ENCODE peak calls at places on chromosomes 2 and 18, in five cellular contexts. O is H1, P is neuronal stem cell, N is IMR-90, E is mesenchymal stem cell. H is an unnamed sample.

GRCh38 chr2:200367155-200367554 is 60.7 kb downstream of the SPATS2L start:
- DNase-seq in O (no peak), P (no peak), N (no peak), E (peak), H (no peak)

GRCh38 chr2:58560531-58560930 is 319.4 kb upstream of the FANCL start:
- DNase-seq in O (no peak), P (no peak), N (no peak), E (no peak), H (no peak)

GRCh38 chr2:120750488-120751210 is 15.0 kb downstream of the GLI2 start:
- DNase-seq in O (peak), P (no peak), N (peak), E (peak), H (no peak)

GRCh38 chr2:78646533-78646932 is 379.0 kb upstream of the REG3G start:
- DNase-seq in O (no peak), P (no peak), N (no peak), E (no peak), H (no peak)

GRCh38 chr2:229714080-229714735 is at the start of gene DNER:
- DNase-seq in O (no peak), P (peak), N (no peak), E (no peak), H (peak)

GRCh38 chr2:98394595-98395153 is 48.4 kb downstream of the CNGA3 start:
- DNase-seq in O (no peak), P (no peak), N (peak), E (no peak), H (no peak)

GRCh38 chr2:88669371-88670214 is 21.9 kb upstream of the RPIA start:
- DNase-seq in O (no peak), P (no peak), N (peak), E (peak), H (peak)

GRCh38 chr2:66686768-66687167 is 251.8 kb downstream of the MEIS1 start:
- DNase-seq in O (no peak), P (no peak), N (peak), E (peak), H (no peak)

GRCh38 chr2:138829326-138829725 is 49.1 kb upstream of the NXPH2 start:
- DNase-seq in O (peak), P (peak), N (peak), E (peak), H (peak)

GRCh38 chr2:196987654-196988364 is 61.3 kb upstream of the PGAP1 start:
- DNase-seq in O (no peak), P (no peak), N (peak), E (peak), H (peak)

GRCh38 chr2:237693281-237694039 is 66.1 kb downstream of the LRRFIP1 start:
- DNase-seq in O (no peak), P (no peak), N (peak), E (peak), H (no peak)

GRCh38 chr2:21175895-21176646 is 52.3 kb downstream of the TDRD15 start:
- DNase-seq in O (no peak), P (no peak), N (peak), E (peak), H (no peak)

GRCh38 chr2:128326296-128326790 is 7.7 kb upstream of the HS6ST1 start:
- DNase-seq in O (no peak), P (no peak), N (no peak), E (no peak), H (peak)

GRCh38 chr2:149055751-149056150 is 17.3 kb downstream of the LYPD6B start:
- DNase-seq in O (no peak), P (no peak), N (no peak), E (no peak), H (no peak)

GRCh38 chr2:217000406-217000805 is 140.5 kb upstream of the TNP1 start:
- DNase-seq in O (no peak), P (no peak), N (no peak), E (no peak), H (no peak)

GRCh38 chr18:32742620-32743019 is 30.2 kb downstream of the KLHL14 start:
- DNase-seq in O (no peak), P (no peak), N (no peak), E (no peak), H (no peak)

GRCh38 chr2:73859721-73860586 is 31.2 kb downstream of the STAMBP start:
- DNase-seq in O (no peak), P (no peak), N (peak), E (peak), H (peak)

GRCh38 chr2:230627806-230628724 is 84.6 kb upstream of the CAB39 start:
- DNase-seq in O (no peak), P (no peak), N (peak), E (no peak), H (no peak)

GRCh38 chr2:216348909-216349308 is 23.4 kb downstream of the MARCHF4 start:
- DNase-seq in O (no peak), P (no peak), N (peak), E (peak), H (peak)

GRCh38 chr2:98743835-98744234 is 12.9 kb upstream of the MGAT4A start:
- DNase-seq in O (no peak), P (no peak), N (no peak), E (no peak), H (no peak)

GRCh38 chr18:27887711-27888495 is 289.0 kb downstream of the CDH2 start:
- DNase-seq in O (no peak), P (no peak), N (peak), E (peak), H (no peak)

GRCh38 chr2:45938649-45939511 is 287.4 kb downstream of the PRKCE start:
- DNase-seq in O (no peak), P (no peak), N (peak), E (peak), H (peak)

GRCh38 chr2:75428627-75429026 is 132.1 kb downstream of the EVA1A start:
- DNase-seq in O (no peak), P (no peak), N (no peak), E (no peak), H (peak)

GRCh38 chr2:231900486-231900942 is 25.7 kb downstream of the NPPC start:
- DNase-seq in O (peak), P (peak), N (peak), E (peak), H (peak)

GRCh38 chr2:20430461-20431302 is 16.2 kb upstream of the RHOB start:
- DNase-seq in O (no peak), P (no peak), N (peak), E (peak), H (no peak)

GRCh38 chr18:46397174-46397573 is 259.8 kb downstream of the LOXHD1 start:
- DNase-seq in O (no peak), P (no peak), N (no peak), E (no peak), H (no peak)

GRCh38 chr2:179240481-179241451 is 23.9 kb downstream of the SESTD1 start:
- DNase-seq in O (no peak), P (no peak), N (no peak), E (no peak), H (no peak)

GRCh38 chr2:143030127-143030526 is 99.1 kb upstream of the ARHGAP15 start:
- DNase-seq in O (no peak), P (no peak), N (peak), E (peak), H (no peak)

GRCh38 chr2:122145805-122146204 is 390.4 kb downstream of the TSN start:
- DNase-seq in O (no peak), P (no peak), N (no peak), E (no peak), H (no peak)

GRCh38 chr2:46364797-46365457 is 67.7 kb downstream of the EPAS1 start:
- DNase-seq in O (no peak), P (peak), N (peak), E (peak), H (peak)

GRCh38 chr2:157291018-157291417 is 33.5 kb downstream of the GALNT5 start:
- DNase-seq in O (no peak), P (no peak), N (peak), E (no peak), H (no peak)

GRCh38 chr2:220192994-220193753 is 565.7 kb downstream of the SLC4A3 start:
- DNase-seq in O (no peak), P (no peak), N (peak), E (peak), H (no peak)

GRCh38 chr2:71800106-71800809 is 346.9 kb downstream of the DYSF start:
- DNase-seq in O (no peak), P (no peak), N (no peak), E (no peak), H (no peak)

GRCh38 chr2:20468549-20469500 is 22.0 kb downstream of the RHOB start:
- DNase-seq in O (no peak), P (no peak), N (no peak), E (no peak), H (no peak)

GRCh38 chr18:22167091-22167470 is 2.3 kb upstream of the GATA6 start:
- DNase-seq in O (no peak), P (no peak), N (no peak), E (no peak), H (no peak)
- H2AFZ ChIP-seq in O (no peak), P (no peak), N (no peak), E (no peak), H (no peak)

DNA sequence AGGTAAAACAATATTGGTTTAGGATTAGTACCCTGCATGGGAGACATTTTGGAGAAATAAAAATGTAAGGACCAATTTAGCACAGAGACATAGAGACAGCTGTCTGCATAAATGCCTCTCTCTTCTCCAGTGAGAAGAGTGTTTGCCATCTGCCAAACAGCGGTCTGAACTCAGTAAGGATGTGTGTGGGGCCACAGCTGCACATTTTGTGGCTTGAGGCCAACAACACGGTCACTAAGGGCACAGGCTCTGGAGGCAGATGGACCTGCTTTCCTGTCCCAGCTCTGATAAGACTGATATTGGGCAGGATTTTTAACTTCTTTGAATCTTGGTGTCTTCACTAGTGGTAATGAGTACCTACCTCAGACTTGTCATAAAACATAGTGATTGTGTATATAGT is 10.2 kb downstream of the ZBTB14 start:
- DNase-seq in O (no peak), P (no peak), N (no peak), E (no peak), H (no peak)
- H4K8ac ChIP-seq in O (no peak), P (no peak), N (no peak), E (no peak), H (no peak)

DNA sequence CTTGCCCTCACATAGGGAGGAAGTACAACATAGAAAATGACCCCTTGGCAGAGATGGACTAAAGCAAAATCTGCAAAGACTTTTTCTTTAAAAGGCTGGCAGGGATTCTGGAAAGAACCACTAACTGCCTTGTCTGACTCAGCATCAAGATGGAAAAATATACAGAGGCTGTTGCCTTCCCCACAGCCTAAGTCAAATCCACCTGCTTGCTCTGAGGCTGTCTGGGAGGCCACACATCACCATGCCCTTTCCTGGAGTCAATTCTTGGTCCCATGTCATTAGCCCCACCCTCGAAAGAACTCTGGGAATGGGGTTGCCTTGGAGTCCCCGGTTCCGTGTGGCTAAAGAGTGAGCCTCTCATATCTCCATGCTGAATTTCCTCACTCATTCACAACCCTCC is 39.5 kb downstream of the BMP10 start:
- DNase-seq in O (no peak), P (no peak), N (peak), E (peak), H (no peak)
- H3K4me3 ChIP-seq in O (no peak), P (no peak), N (no peak), E (no peak), H (no peak)

GRCh38 chr2:212548459-212548815 is 9.8 kb upstream of the ERBB4 start:
- DNase-seq in O (no peak), P (no peak), N (peak), E (peak), H (peak)
- H2AFZ ChIP-seq in O (no peak), P (peak), N (no peak), E (no peak), H (no peak)

GRCh38 chr2:43773876-43774613 is at the start of gene DYNC2LI1:
- DNase-seq in O (peak), P (peak), N (peak), E (peak), H (peak)
- H4K8ac ChIP-seq in O (peak), P (no peak), N (peak), E (peak), H (peak)

GRCh38 chr2:63755980-63756379 is 85.7 kb upstream of the UGP2 start:
- DNase-seq in O (no peak), P (no peak), N (peak), E (peak), H (no peak)
- H3K4me3 ChIP-seq in O (no peak), P (no peak), N (no peak), E (peak), H (no peak)

DNA sequence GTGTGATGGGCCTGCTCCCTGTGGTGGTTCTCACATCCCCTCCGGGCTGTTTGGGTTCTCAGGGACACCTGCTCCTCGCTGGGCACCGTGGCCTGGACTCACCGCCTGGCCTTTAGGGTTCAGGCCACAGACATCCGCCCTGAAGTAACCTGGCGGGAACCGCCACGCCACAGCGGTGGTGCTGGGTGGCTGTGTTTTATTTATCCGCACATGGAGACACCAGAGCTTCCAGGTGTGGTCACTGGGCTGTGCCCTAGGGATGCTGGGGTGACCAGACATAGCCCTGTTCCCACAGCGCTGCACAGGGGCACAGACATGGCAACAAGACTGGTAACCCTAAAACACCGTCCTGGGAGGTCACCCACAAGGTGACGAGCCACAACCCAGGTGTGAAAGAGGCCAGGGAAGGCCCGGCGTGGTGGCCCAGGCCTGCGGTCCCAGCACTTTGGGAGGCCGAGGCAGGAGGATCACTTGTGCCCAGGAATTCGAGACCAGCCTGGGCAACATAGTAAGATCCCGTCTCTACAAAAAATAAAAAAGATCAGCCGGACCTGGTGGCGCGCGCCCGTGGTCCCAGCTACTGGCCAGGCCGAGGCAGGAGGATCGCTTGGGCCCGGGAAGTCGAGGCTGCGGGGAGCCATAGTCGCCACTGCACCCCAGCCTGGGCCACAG is 649 bp upstream of the HSBP1L1 start:
- DNase-seq in O (no peak), P (no peak), N (no peak), E (no peak), H (no peak)
- H2AFZ ChIP-seq in O (no peak), P (peak), N (peak), E (no peak), H (peak)

DNA sequence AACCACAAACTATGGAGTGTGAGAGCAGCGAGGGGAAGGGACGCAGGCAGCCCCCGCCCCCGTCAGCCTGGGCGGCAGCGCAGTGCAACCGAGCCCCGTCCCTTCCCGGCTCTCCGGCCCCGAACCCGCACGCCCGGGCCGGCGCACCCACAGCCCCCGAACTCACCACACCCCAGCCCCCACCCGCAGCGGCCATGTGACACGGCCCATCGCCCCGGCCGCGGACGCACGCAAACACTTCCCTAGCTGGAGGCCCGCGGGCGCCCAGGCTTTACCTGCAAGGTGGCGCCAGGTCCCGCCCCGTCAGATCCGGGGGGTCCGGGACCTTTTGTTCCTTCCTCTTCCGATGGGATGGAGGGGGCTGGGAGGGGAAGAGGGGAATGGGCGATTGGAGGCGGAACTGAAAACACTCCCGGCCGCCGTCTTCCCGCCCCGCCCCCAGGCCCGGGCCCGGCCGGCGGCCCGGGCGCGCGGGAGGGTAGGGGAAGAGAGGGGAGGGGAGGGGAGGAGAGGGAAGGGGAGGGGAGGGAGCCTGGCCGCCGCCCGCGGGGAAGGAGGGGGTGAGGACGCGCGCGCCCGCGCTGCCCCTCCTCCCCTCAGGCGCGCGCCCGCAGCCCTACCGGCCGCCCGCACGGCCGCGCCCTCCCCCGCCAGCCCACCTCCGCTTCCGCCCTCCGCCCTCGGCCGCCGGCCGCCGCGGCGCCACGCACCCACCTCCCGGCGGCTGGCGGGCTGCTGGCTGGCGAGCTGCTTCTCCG is at the start of gene SMAD2:
- DNase-seq in O (peak), P (peak), N (peak), E (peak), H (peak)
- H4K8ac ChIP-seq in O (peak), P (no peak), N (peak), E (peak), H (peak)

GRCh38 chr2:136023416-136023815 is 38.0 kb upstream of the DARS1 start:
- DNase-seq in O (no peak), P (no peak), N (no peak), E (no peak), H (no peak)

GRCh38 chr2:136024616-136025015 is 39.2 kb upstream of the DARS1 start:
- DNase-seq in O (no peak), P (no peak), N (peak), E (no peak), H (no peak)

GRCh38 chr2:136024185-136024584 is 38.8 kb upstream of the DARS1 start:
- DNase-seq in O (no peak), P (no peak), N (no peak), E (no peak), H (no peak)

GRCh38 chr2:136022747-136023146 is 37.3 kb upstream of the DARS1 start:
- DNase-seq in O (no peak), P (no peak), N (no peak), E (peak), H (no peak)

DNA sequence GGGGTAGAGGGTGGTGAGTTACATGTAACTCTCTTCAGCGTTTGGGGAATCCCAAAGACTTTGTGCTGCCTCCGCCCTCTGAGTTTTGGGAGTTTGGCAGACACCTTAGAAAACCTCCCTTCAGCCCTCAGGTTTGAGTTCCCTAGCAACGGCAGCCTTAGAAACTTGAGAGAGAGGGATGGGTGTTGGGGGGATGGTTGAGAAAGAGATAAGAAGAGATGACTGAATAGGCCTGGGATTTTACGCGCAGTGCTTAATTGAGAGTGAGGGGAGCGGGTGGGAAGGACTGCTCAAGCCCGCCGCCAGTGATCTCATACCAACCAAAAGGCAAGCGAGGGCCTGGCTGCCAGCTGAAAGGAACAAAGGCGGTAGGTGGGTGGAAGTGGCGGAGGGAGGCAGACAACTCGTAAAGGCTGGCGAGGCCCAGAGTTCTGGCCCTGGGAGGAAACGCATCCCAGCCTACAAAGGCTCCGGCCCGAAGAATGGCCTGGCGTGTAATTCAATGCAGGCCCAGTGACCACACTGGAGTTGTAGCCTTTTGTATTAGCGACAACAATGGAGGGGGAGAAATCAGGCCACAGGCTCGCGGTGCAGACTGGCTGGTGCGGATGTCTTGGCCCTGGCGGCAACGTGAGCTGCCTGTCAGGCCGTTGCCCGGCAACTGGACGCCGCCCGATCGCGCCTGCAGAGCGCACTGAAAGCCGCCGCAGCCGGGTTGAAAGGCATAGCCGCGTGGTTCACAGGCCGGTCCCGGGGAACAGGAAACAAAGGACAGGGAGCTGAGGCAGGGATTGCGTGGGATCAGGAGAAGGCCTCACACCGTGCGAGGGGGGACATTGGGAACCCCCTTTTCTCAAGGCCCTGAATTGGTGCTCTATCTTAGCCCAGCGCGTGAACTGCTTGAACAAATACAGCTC is 39.9 kb upstream of the DARS1 start:
- DNase-seq in O (peak), P (peak), N (peak), E (peak), H (peak)
- H3K4me3 ChIP-seq in O (peak), P (no peak), N (no peak), E (peak), H (no peak)

H was measured in trophoblast cell.